ENCODE peak calls at places on chromosomes 4 and X, in five cellular contexts. One of them, this sample, is unnamed.

GRCh38 chr4:80197132-80197573 is at the start of gene PRDM8:
- DNase-seq in GM23248: peak; percentile 61
- DNase-seq in GM04504: no peak
- DNase-seq in astrocyte of the cerebellum: no peak
- DNase-seq in kidney tubule cell: no peak
- DNase-seq in this sample: no peak

GRCh38 chr4:153663667-153664066 is 20.4 kb upstream of the TLR2 start:
- DNase-seq in GM23248: no peak
- DNase-seq in GM04504: no peak
- DNase-seq in astrocyte of the cerebellum: no peak
- DNase-seq in kidney tubule cell: no peak
- DNase-seq in this sample: no peak

GRCh38 chr4:169412046-169412445 is 141.3 kb upstream of the SH3RF1 start:
- DNase-seq in GM23248: no peak
- DNase-seq in GM04504: no peak
- DNase-seq in astrocyte of the cerebellum: no peak
- DNase-seq in kidney tubule cell: no peak
- DNase-seq in this sample: no peak

GRCh38 chr4:186760576-186760975 is 36.9 kb upstream of the FAT1 start:
- DNase-seq in GM23248: peak; percentile 88
- DNase-seq in GM04504: peak; percentile 74
- DNase-seq in astrocyte of the cerebellum: no peak
- DNase-seq in kidney tubule cell: peak; percentile 94
- DNase-seq in this sample: no peak

GRCh38 chr4:46931981-46932380 is 22.9 kb upstream of the COX7B2 start:
- DNase-seq in GM23248: peak; percentile 37
- DNase-seq in GM04504: no peak
- DNase-seq in astrocyte of the cerebellum: peak; percentile 32
- DNase-seq in kidney tubule cell: peak; percentile 29
- DNase-seq in this sample: peak; percentile 40

GRCh38 chr4:171847751-171848150 is 34.5 kb downstream of the GALNTL6 start:
- DNase-seq in GM23248: peak; percentile 23
- DNase-seq in GM04504: peak; percentile 20
- DNase-seq in astrocyte of the cerebellum: no peak
- DNase-seq in kidney tubule cell: peak; percentile 18
- DNase-seq in this sample: no peak

GRCh38 chrX:10607233-10607632 is 13.2 kb downstream of the MID1 start:
- DNase-seq in GM23248: no peak
- DNase-seq in GM04504: no peak
- DNase-seq in astrocyte of the cerebellum: no peak
- DNase-seq in kidney tubule cell: no peak
- DNase-seq in this sample: no peak

GRCh38 chr4:122827258-122827887 is 742 bp downstream of the FGF2 start:
- DNase-seq in GM23248: peak; percentile 65
- DNase-seq in GM04504: no peak
- DNase-seq in astrocyte of the cerebellum: no peak
- DNase-seq in kidney tubule cell: peak; percentile 44
- DNase-seq in this sample: no peak

GRCh38 chr4:113086172-113086695 is 36.8 kb downstream of the ANK2 start:
- DNase-seq in GM23248: no peak
- DNase-seq in GM04504: no peak
- DNase-seq in astrocyte of the cerebellum: no peak
- DNase-seq in kidney tubule cell: no peak
- DNase-seq in this sample: no peak

GRCh38 chr4:139711461-139711860 is 45.8 kb downstream of the MGST2 start:
- DNase-seq in GM23248: no peak
- DNase-seq in GM04504: no peak
- DNase-seq in astrocyte of the cerebellum: no peak
- DNase-seq in kidney tubule cell: no peak
- DNase-seq in this sample: no peak

GRCh38 chr4:23889368-23889767 is 479 bp downstream of the PPARGC1A start:
- DNase-seq in GM23248: peak; percentile 15
- DNase-seq in GM04504: no peak
- DNase-seq in astrocyte of the cerebellum: no peak
- DNase-seq in kidney tubule cell: no peak
- DNase-seq in this sample: no peak

GRCh38 chr4:155953151-155954117 is at the start of gene CTSO:
- DNase-seq in GM23248: peak; percentile 84
- DNase-seq in GM04504: peak; percentile 71
- DNase-seq in astrocyte of the cerebellum: peak; percentile 83
- DNase-seq in kidney tubule cell: peak; percentile 81
- DNase-seq in this sample: peak; percentile 73

GRCh38 chrX:9677098-9677739 is 88.4 kb downstream of the GPR143 start:
- DNase-seq in GM23248: peak; percentile 23
- DNase-seq in GM04504: no peak
- DNase-seq in astrocyte of the cerebellum: no peak
- DNase-seq in kidney tubule cell: peak; percentile 27
- DNase-seq in this sample: no peak

GRCh38 chr4:111959202-111959601 is 186.1 kb upstream of the FAM241A start:
- DNase-seq in GM23248: peak; percentile 62
- DNase-seq in GM04504: peak; percentile 31
- DNase-seq in astrocyte of the cerebellum: no peak
- DNase-seq in kidney tubule cell: peak; percentile 84
- DNase-seq in this sample: no peak

GRCh38 chr4:97507587-97508245 is 635.6 kb downstream of the STPG2 start:
- DNase-seq in GM23248: no peak
- DNase-seq in GM04504: no peak
- DNase-seq in astrocyte of the cerebellum: peak; percentile 32
- DNase-seq in kidney tubule cell: peak; percentile 77
- DNase-seq in this sample: no peak

GRCh38 chr4:76199664-76200211 is 13.9 kb downstream of the SCARB2 start:
- DNase-seq in GM23248: no peak
- DNase-seq in GM04504: no peak
- DNase-seq in astrocyte of the cerebellum: no peak
- DNase-seq in kidney tubule cell: peak; percentile 52
- DNase-seq in this sample: no peak

GRCh38 chrX:41730101-41730500 is 6.1 kb downstream of the GPR82 start:
- DNase-seq in GM23248: peak; percentile 1
- DNase-seq in GM04504: no peak
- DNase-seq in astrocyte of the cerebellum: no peak
- DNase-seq in kidney tubule cell: no peak
- DNase-seq in this sample: no peak

GRCh38 chrX:19627081-19627480 is 111.8 kb upstream of the MAP3K15 start:
- DNase-seq in GM23248: peak; percentile 47
- DNase-seq in GM04504: no peak
- DNase-seq in astrocyte of the cerebellum: no peak
- DNase-seq in kidney tubule cell: no peak
- DNase-seq in this sample: no peak

GRCh38 chr4:55079451-55080173 is 45.8 kb downstream of the KDR start:
- DNase-seq in GM23248: peak; percentile 78
- DNase-seq in GM04504: no peak
- DNase-seq in astrocyte of the cerebellum: no peak
- DNase-seq in kidney tubule cell: no peak
- DNase-seq in this sample: peak; percentile 49

GRCh38 chrX:132468454-132468853 is 20.4 kb downstream of the MBNL3 start:
- DNase-seq in GM23248: no peak
- DNase-seq in GM04504: no peak
- DNase-seq in astrocyte of the cerebellum: no peak
- DNase-seq in kidney tubule cell: no peak
- DNase-seq in this sample: no peak

GRCh38 chr4:140756292-140757219 is at the start of gene TBC1D9:
- DNase-seq in GM23248: peak; percentile 86
- DNase-seq in GM04504: peak; percentile 59
- DNase-seq in astrocyte of the cerebellum: peak; percentile 56
- DNase-seq in kidney tubule cell: peak; percentile 96
- DNase-seq in this sample: no peak

GRCh38 chr4:109352941-109353340 is 50.5 kb upstream of the COL25A1 start:
- DNase-seq in GM23248: no peak
- DNase-seq in GM04504: no peak
- DNase-seq in astrocyte of the cerebellum: no peak
- DNase-seq in kidney tubule cell: no peak
- DNase-seq in this sample: no peak